ENCODE peak calls at places on chromosomes 3 and 15, in five cellular contexts. I is OCI-LY7, L is heart right ventricle, V is mesenchymal stem cell, G is keratinocyte. N is an unnamed sample. For H3K4me1, the result is how much of the 10 kb centered on the place peaks cover.

GRCh38 chr15:72474466-72474911 is 359 bp downstream of the ARIH1 start:
- DNase-seq in I (no peak), L (no peak), V (no peak), G (no peak), N (peak)

GRCh38 chr15:35043380-35044095 is 41.6 kb downstream of the NANOGP8 start:
- DNase-seq in I (no peak), L (no peak), V (no peak), G (no peak), N (no peak)

GRCh38 chr3:138197058-138197457 is 10.0 kb downstream of the ARMC8 start:
- DNase-seq in I (no peak), L (no peak), V (peak), G (no peak), N (peak)

GRCh38 chr3:145776782-145777408 is 384.1 kb downstream of the PLOD2 start:
- DNase-seq in I (peak), L (peak), V (peak), G (peak), N (peak)

GRCh38 chr15:63370764-63371163 is 10.9 kb downstream of the CA12 start:
- DNase-seq in I (no peak), L (no peak), V (no peak), G (no peak), N (no peak)

GRCh38 chr3:59406943-59407342 is 357.1 kb upstream of the CFAP20DC start:
- DNase-seq in I (no peak), L (no peak), V (peak), G (no peak), N (no peak)

GRCh38 chr15:57122080-57122845 is 203.8 kb downstream of the TCF12 start:
- DNase-seq in I (no peak), L (no peak), V (no peak), G (no peak), N (peak)

GRCh38 chr3:67377299-67377698 is 277.1 kb downstream of the SUCLG2 start:
- DNase-seq in I (no peak), L (no peak), V (peak), G (no peak), N (no peak)

GRCh38 chr3:60095930-60096329 is 1046.1 kb upstream of the CFAP20DC start:
- DNase-seq in I (no peak), L (no peak), V (no peak), G (no peak), N (no peak)

GRCh38 chr3:38544926-38545325 is 48.8 kb downstream of the EXOG start:
- DNase-seq in I (no peak), L (no peak), V (no peak), G (no peak), N (no peak)

GRCh38 chr3:38543602-38544001 is 47.5 kb downstream of the EXOG start:
- DNase-seq in I (no peak), L (peak), V (no peak), G (no peak), N (no peak)

GRCh38 chr3:38548154-38548931 is 52.2 kb downstream of the EXOG start:
- DNase-seq in I (no peak), L (no peak), V (no peak), G (no peak), N (no peak)

GRCh38 chr3:38545396-38545949 is 49.3 kb downstream of the EXOG start:
- DNase-seq in I (no peak), L (no peak), V (no peak), G (no peak), N (no peak)

DNA sequence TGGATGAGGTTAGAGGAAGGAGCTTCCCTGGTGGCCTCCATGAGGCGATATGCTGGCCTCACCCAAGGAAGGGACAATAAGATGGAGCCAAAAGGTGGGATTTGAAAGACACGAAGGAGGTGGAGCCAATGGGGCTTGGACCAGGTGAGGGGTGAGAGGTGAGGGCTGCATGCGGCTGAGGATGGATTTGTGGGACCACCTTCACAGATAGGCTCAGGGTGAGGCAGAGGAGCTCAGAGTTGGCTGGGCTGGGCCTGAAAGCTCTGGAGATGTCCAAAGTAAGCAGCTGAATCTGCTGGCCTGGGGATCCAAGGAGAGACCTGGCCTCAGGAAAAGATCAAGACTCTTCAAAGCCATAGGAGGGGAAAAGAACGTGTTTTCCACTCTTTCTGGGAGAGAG is 49.8 kb downstream of the EXOG start:
- DNase-seq in I (no peak), L (no peak), V (no peak), G (no peak), N (no peak)
- H3K4me1 ChIP-seq in I (under half), L (under half), V (under half), G (under half), N (under half)

GRCh38 chr15:68791431-68792283 is 29.0 kb downstream of the ANP32A start:
- DNase-seq in I (peak), L (no peak), V (no peak), G (no peak), N (no peak)
- H3K4me1 ChIP-seq in I (half or more), L (half or more), V (under half), G (under half), N (under half)

DNA sequence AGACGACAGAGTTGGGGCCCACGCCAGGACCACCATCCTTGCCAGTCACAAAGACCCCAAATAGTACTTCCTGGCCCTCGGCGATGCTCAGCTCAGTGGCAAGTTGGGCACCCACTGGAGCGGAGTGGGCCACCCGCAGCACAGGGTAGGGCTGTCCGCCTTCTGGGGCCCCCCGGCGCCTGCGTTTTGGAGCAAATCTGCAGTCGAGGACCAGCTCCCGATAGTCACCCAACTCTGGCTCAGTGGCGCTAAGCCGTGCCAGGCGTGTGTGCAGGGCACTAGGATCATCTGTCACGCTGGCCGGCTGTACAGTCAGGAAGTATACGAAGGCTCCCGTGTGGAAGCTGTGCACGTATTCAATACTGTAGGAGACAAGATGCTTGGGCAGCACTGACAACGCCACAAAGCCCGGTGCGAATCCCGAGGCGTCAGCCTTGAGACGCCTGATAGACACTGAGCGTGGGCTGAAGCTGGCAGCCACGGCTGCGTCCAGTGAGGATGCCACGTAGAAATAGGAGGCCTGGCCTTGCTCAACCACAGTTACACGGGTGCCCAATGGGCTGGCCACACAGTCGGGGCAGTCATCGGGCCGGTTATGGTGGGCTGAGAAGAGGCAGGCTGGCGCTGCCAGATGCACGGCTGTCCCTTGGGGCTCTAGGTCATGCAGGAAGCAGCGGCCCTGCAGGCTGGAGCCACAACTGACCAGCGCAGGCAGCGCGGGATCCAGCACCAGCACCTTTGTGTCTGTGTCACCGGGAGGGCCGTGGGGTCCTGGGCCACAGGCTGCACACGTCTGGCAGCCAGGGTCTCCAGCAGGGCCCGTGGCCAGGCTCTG is 945 bp downstream of the MST1R start:
- DNase-seq in I (no peak), L (no peak), V (no peak), G (no peak), N (no peak)
- H3K4me1 ChIP-seq in I (under half), L (under half), V (under half), G (under half), N (under half)

GRCh38 chr3:113614402-113614801 is 82.0 kb downstream of the USF3 start:
- DNase-seq in I (no peak), L (peak), V (peak), G (no peak), N (no peak)

GRCh38 chr3:113620091-113620490 is 76.4 kb downstream of the USF3 start:
- DNase-seq in I (no peak), L (no peak), V (no peak), G (no peak), N (no peak)

GRCh38 chr3:113623324-113623723 is 73.1 kb downstream of the USF3 start:
- DNase-seq in I (no peak), L (no peak), V (peak), G (no peak), N (no peak)

GRCh38 chr3:113615976-113616375 is 80.5 kb downstream of the USF3 start:
- DNase-seq in I (no peak), L (peak), V (no peak), G (no peak), N (no peak)

GRCh38 chr3:113617726-113618125 is 78.7 kb downstream of the USF3 start:
- DNase-seq in I (no peak), L (no peak), V (no peak), G (no peak), N (no peak)
- H3K4me1 ChIP-seq in I (under half), L (under half), V (under half), G (under half), N (under half)

DNA sequence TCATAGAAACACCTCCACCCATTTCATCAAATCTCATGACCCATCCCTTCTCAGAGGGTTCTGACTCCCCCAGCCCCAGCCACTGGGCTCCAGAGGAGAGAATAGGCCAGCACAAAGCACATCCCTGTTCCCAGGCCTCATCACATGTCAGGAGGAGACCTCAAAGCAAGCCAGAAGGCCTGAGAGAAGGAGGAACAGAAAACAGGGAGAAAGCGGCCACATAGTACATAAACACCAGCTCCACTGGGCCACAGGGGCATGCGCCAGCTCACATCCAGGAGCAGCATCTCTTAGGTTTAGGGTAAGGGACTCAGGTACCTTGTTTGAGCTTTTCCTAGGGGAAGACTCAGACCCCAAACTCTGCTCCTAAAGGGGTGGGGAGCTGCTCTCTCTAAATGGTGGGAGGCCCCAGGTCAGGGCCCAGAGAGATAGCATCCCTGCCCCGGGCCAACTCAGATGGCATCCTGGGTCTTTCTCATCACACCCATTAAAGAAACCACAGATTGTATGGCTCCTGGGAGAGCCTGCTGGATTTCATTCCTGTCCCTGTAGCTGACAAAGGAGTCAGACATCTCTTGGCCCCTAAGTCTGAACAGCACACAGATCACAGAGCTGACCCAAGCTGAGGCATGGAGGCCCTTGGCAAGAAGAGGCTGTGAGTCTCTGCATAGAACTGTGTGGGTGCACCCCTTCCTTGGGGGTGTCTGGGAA is 2.5 kb downstream of the SHF start:
- DNase-seq in I (no peak), L (no peak), V (no peak), G (no peak), N (no peak)
- H3K4me1 ChIP-seq in I (under half), L (under half), V (under half), G (under half), N (under half)

N was measured in HAP-1.